ENCODE peak calls at places on chromosomes 4 and X, in eight cellular contexts. V, C, P, S, O, F, G and T are unnamed samples.

GRCh38 chr4:184680698-184681097 is 31.2 kb downstream of the PRIMPOL start:
- DNase-seq in P (no peak), S (no peak), F (no peak), C (no peak), V (no peak), G (no peak), O (no peak), T (no peak)

GRCh38 chr4:85747871-85748491 is 273.0 kb downstream of the ARHGAP24 start:
- DNase-seq in O (no peak), C (peak), S (peak), G (peak), F (peak), P (no peak), V (no peak), T (peak)

GRCh38 chr4:168715889-168716288 is 219.0 kb downstream of the PALLD start:
- DNase-seq in P (no peak), V (no peak), O (no peak), S (no peak), C (no peak), F (no peak), G (no peak), T (no peak)

GRCh38 chrX:13078739-13079444 is 34.5 kb upstream of the FAM9C start:
- DNase-seq in F (peak), G (no peak), S (no peak), O (peak), V (no peak), P (no peak), C (no peak), T (peak)

GRCh38 chr4:7045961-7046921 is 3.1 kb downstream of the TADA2B start:
- DNase-seq in S (no peak), P (no peak), O (no peak), C (no peak), F (no peak), G (no peak), V (no peak), T (no peak)

GRCh38 chr4:787561-787981 is 38.4 kb downstream of the CPLX1 start:
- DNase-seq in F (no peak), P (no peak), G (no peak), S (no peak), C (no peak), O (no peak), V (no peak), T (no peak)

GRCh38 chr4:23770011-23770410 is 119.8 kb downstream of the PPARGC1A start:
- DNase-seq in S (no peak), P (no peak), F (peak), G (no peak), V (no peak), C (no peak), O (no peak), T (peak)

GRCh38 chrX:47956016-47956415 is 47.8 kb downstream of the ZNF182 start:
- DNase-seq in C (no peak), S (no peak), O (no peak), G (no peak), V (no peak), P (no peak), F (no peak), T (no peak)

GRCh38 chrX:55451626-55451989 is 319 bp upstream of the MAGEH1 start:
- DNase-seq in P (no peak), S (no peak), C (no peak), V (no peak), O (no peak), G (no peak), F (no peak), T (no peak)

GRCh38 chr4:167238226-167238625 is 3.9 kb upstream of the SPOCK3 start:
- DNase-seq in P (no peak), S (no peak), C (no peak), O (no peak), F (no peak), V (no peak), G (no peak), T (no peak)